ENCODE peak calls at places on chromosome X, in four cellular contexts. One of them, this sample, is unnamed.

GRCh38 chrX:14497184-14497666 is 32.1 kb upstream of the GLRA2 start:
- DNase-seq in spleen: no peak
- DNase-seq in stomach: no peak
- DNase-seq in A549: no peak
- DNase-seq in this sample: no peak

GRCh38 chrX:130771230-130771629 is 131.8 kb downstream of the ENOX2 start:
- DNase-seq in spleen: no peak
- DNase-seq in A549: no peak
- DNase-seq in stomach: no peak
- DNase-seq in this sample: no peak

GRCh38 chrX:39633293-39633692 is 464.5 kb downstream of the BCOR start:
- DNase-seq in A549: no peak
- DNase-seq in stomach: no peak
- DNase-seq in spleen: no peak
- DNase-seq in this sample: no peak

GRCh38 chrX:75076429-75076828 is 79.7 kb downstream of the ABCB7 start:
- DNase-seq in spleen: no peak
- DNase-seq in stomach: no peak
- DNase-seq in A549: no peak
- DNase-seq in this sample: no peak

GRCh38 chrX:39854772-39855747 is 242.7 kb downstream of the BCOR start:
- DNase-seq in spleen: no peak
- DNase-seq in stomach: no peak
- DNase-seq in A549: no peak
- DNase-seq in this sample: no peak

GRCh38 chrX:23736030-23736429 is 7.0 kb downstream of the ACOT9 start:
- DNase-seq in spleen: no peak
- DNase-seq in A549: no peak
- DNase-seq in stomach: no peak
- DNase-seq in this sample: no peak

GRCh38 chrX:39456894-39457600 is 640.7 kb downstream of the BCOR start:
- DNase-seq in spleen: no peak
- DNase-seq in stomach: no peak
- DNase-seq in A549: no peak
- DNase-seq in this sample: no peak

GRCh38 chrX:53354669-53355068 is 67.8 kb downstream of the SMC1A start:
- DNase-seq in A549: peak; percentile 9
- DNase-seq in stomach: no peak
- DNase-seq in spleen: no peak
- DNase-seq in this sample: no peak

GRCh38 chrX:37802028-37802427 is 22.2 kb downstream of the CYBB start:
- DNase-seq in A549: no peak
- DNase-seq in spleen: no peak
- DNase-seq in stomach: no peak
- DNase-seq in this sample: no peak

GRCh38 chrX:26649534-26649933 is 433.6 kb downstream of the MAGEB5 start:
- DNase-seq in stomach: no peak
- DNase-seq in A549: peak; percentile 35
- DNase-seq in spleen: no peak
- DNase-seq in this sample: no peak

GRCh38 chrX:106168107-106168506 is at the start of gene PWWP3B:
- DNase-seq in stomach: peak; percentile 65
- DNase-seq in spleen: no peak
- DNase-seq in A549: peak; percentile 6
- DNase-seq in this sample: no peak

GRCh38 chrX:19388741-19389140 is 45.0 kb downstream of the PDHA1 start:
- DNase-seq in spleen: no peak
- DNase-seq in stomach: no peak
- DNase-seq in A549: no peak
- DNase-seq in this sample: no peak

GRCh38 chrX:55142919-55143310 is 54.1 kb downstream of the PAGE2 start:
- DNase-seq in A549: no peak
- DNase-seq in stomach: no peak
- DNase-seq in spleen: no peak
- DNase-seq in this sample: no peak

GRCh38 chrX:150361777-150362351 is 1.3 kb upstream of the MAMLD1 start:
- DNase-seq in stomach: no peak
- DNase-seq in A549: peak; percentile 28
- DNase-seq in spleen: peak; percentile 79
- DNase-seq in this sample: peak; percentile 66
- H3K4me3 ChIP-seq in stomach: peak overlapping the region; percentile 67
- H3K4me3 ChIP-seq in A549: peak overlapping the region; percentile 66
- H3K4me3 ChIP-seq in spleen: peak overlapping the region; percentile 54
- H3K4me3 ChIP-seq in this sample: peak overlapping the region; percentile 65

GRCh38 chrX:107712231-107713204 is 63.1 kb downstream of the TSC22D3 start:
- DNase-seq in spleen: peak; percentile 45
- DNase-seq in A549: no peak
- DNase-seq in stomach: no peak
- DNase-seq in this sample: no peak

GRCh38 chrX:107714196-107714811 is 61.3 kb downstream of the TSC22D3 start:
- DNase-seq in A549: no peak
- DNase-seq in stomach: no peak
- DNase-seq in spleen: peak; percentile 71
- DNase-seq in this sample: peak; percentile 8

GRCh38 chrX:107711521-107712041 is 64.0 kb downstream of the TSC22D3 start:
- DNase-seq in A549: no peak
- DNase-seq in spleen: peak; percentile 57
- DNase-seq in stomach: no peak
- DNase-seq in this sample: peak; percentile 15

GRCh38 chrX:107715331-107716044 is 60.1 kb downstream of the TSC22D3 start:
- DNase-seq in stomach: no peak
- DNase-seq in A549: no peak
- DNase-seq in spleen: peak; percentile 78
- DNase-seq in this sample: no peak

DNA sequence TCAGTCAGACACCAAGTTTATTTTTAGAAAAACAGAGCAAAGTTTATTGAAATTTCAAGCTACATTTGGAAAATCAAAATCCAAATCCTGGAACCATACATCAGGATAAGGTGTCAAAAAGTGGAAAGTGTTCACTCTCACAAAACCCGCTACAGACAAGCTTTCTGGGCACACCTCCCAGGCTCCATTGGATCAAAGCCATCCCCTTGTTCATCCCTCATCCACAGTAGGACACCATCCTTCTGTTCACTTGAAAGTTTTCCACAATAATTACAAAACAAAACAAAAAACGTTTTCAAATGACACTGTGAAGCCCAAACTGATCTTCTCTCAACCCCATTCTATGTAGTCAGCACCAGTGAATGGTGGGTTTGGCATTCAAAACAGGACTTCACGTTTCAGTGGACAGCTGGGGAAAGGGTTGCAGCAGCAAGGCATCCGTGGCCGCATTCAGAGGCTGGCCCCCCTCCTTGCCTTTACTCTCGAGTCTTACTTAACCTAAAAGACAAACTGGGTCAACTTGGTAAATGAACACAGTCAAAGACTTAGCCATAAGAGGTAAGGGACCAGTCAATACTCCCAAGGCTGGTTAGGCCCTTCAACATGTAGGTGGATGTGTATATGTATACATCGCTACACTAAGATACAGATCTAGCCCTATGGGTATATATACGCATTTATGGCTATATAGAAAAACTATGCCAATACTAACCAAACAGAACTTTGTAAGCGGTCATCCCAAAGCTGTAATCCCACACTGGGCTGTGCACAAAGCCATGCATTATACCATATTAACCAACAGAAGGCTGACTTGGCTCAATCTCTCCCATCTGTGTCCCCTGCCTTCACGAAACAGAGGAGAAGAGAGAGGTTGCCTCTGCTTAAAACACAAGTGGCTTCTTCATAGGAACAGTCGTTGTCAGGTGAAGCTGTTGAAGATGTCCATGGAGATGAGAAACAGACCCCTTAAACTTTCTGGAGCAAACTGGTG is 62.1 kb downstream of the TSC22D3 start:
- DNase-seq in spleen: peak; percentile 71
- DNase-seq in A549: no peak
- DNase-seq in stomach: no peak
- DNase-seq in this sample: no peak
- H3K4me1 ChIP-seq in spleen: peaks cover 12% of the 10 kb centered on the region
- H3K4me1 ChIP-seq in A549: peaks cover 48% of the 10 kb centered on the region
- H3K4me1 ChIP-seq in stomach: peaks cover 46% of the 10 kb centered on the region
- H3K4me1 ChIP-seq in this sample: no peaks in the 10 kb centered on the region

DNA sequence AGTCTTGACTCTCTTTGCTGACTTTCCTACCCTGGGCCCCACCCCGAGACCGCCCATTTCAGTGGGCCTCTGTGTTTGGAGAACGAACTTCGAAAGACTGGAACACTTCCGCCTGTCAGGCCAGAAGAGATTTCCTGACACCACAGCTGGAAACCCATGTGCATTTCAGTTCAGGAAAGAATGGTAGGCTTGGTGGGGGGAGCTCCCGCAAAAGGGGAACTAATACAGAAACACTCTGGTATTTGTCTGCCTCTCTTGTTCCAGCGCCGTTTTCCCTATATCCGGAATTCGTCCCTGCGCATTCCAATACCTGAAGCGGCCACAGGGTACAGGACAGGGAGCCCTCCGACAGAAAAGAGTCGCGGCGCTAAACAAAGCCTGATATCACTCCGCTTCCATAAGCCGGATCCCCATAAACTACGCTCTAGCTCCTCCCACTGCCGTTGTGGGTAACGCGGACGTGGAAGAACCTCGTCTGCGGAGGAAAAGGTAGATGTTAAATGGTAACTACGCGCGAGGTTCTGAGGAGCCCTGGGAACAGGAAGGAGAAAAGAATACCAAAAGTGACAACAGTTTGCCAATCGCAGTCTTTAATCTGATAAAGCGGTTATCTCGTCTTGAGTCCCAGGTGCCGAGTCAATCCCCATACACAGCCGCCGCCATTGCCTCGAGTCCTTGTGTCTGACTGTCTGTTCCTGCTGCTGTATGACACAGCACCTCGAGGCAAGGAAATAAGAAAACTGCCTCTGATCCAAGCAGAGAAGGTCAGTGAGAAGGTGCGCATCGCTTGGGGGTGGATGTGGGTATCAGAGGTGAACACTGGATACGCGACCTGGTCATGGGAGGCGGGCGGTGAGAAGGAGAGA is at the start of gene ARMCX5:
- DNase-seq in stomach: peak; percentile 77
- DNase-seq in A549: peak; percentile 94
- DNase-seq in spleen: peak; percentile 84
- DNase-seq in this sample: peak; percentile 58
- TF ChIP-seq POLR2A in stomach: no peak
- TF ChIP-seq POLR2A in A549: peak; percentile 80
- TF ChIP-seq POLR2A in spleen: no peak
- TF ChIP-seq POLR2A in this sample: peak; percentile 66

GRCh38 chrX:45767021-45767491 is 566.4 kb upstream of the DIPK2B start:
- DNase-seq in stomach: no peak
- DNase-seq in spleen: no peak
- DNase-seq in A549: peak; percentile 30
- DNase-seq in this sample: no peak
- H3K4me3 ChIP-seq in stomach: peak overlapping the region; percentile 38
- H3K4me3 ChIP-seq in spleen: peak overlapping the region; percentile 35
- H3K4me3 ChIP-seq in A549: peak overlapping the region; percentile 42
- H3K4me3 ChIP-seq in this sample: no peak overlapping the region

GRCh38 chrX:15607067-15607466 is 6.3 kb upstream of the ACE2 start:
- DNase-seq in spleen: no peak
- DNase-seq in stomach: peak; percentile 27
- DNase-seq in A549: no peak
- DNase-seq in this sample: no peak

GRCh38 chrX:15602761-15603160 is 2.0 kb upstream of the ACE2 start:
- DNase-seq in stomach: no peak
- DNase-seq in A549: no peak
- DNase-seq in spleen: no peak
- DNase-seq in this sample: no peak

GRCh38 chrX:15605233-15605632 is 4.5 kb upstream of the ACE2 start:
- DNase-seq in A549: no peak
- DNase-seq in stomach: no peak
- DNase-seq in spleen: no peak
- DNase-seq in this sample: no peak

GRCh38 chrX:15601932-15602331 is 1.2 kb upstream of the ACE2 start:
- DNase-seq in A549: no peak
- DNase-seq in spleen: no peak
- DNase-seq in stomach: no peak
- DNase-seq in this sample: no peak

GRCh38 chrX:15606064-15606590 is 5.4 kb upstream of the ACE2 start:
- DNase-seq in spleen: no peak
- DNase-seq in A549: no peak
- DNase-seq in stomach: no peak
- DNase-seq in this sample: no peak
- H3K4me1 ChIP-seq in spleen: no peaks in the 10 kb centered on the region
- H3K4me1 ChIP-seq in A549: no peaks in the 10 kb centered on the region
- H3K4me1 ChIP-seq in stomach: peaks cover 6% of the 10 kb centered on the region
- H3K4me1 ChIP-seq in this sample: no peaks in the 10 kb centered on the region

GRCh38 chrX:135520553-135521404 is at the start of gene INTS6L:
- DNase-seq in A549: peak; percentile 23
- DNase-seq in spleen: peak; percentile 95
- DNase-seq in stomach: peak; percentile 87
- DNase-seq in this sample: peak; percentile 79
- TF ChIP-seq POLR2A in A549: no peak
- TF ChIP-seq POLR2A in spleen: peak; percentile 97
- TF ChIP-seq POLR2A in stomach: no peak
- TF ChIP-seq POLR2A in this sample: peak; percentile 84

GRCh38 chrX:88612870-88613329 is 134.1 kb upstream of the CPXCR1 start:
- DNase-seq in spleen: no peak
- DNase-seq in stomach: no peak
- DNase-seq in A549: no peak
- DNase-seq in this sample: no peak
- H3K4me3 ChIP-seq in spleen: no peak overlapping the region
- H3K4me3 ChIP-seq in stomach: no peak overlapping the region
- H3K4me3 ChIP-seq in A549: no peak overlapping the region
- H3K4me3 ChIP-seq in this sample: no peak overlapping the region

GRCh38 chrX:132483523-132483922 is 5.3 kb downstream of the MBNL3 start:
- DNase-seq in spleen: no peak
- DNase-seq in A549: no peak
- DNase-seq in stomach: no peak
- DNase-seq in this sample: no peak
- H3K4me1 ChIP-seq in spleen: peaks cover 32% of the 10 kb centered on the region
- H3K4me1 ChIP-seq in A549: no peaks in the 10 kb centered on the region
- H3K4me1 ChIP-seq in stomach: peaks cover 82% of the 10 kb centered on the region
- H3K4me1 ChIP-seq in this sample: peaks cover 5% of the 10 kb centered on the region

DNA sequence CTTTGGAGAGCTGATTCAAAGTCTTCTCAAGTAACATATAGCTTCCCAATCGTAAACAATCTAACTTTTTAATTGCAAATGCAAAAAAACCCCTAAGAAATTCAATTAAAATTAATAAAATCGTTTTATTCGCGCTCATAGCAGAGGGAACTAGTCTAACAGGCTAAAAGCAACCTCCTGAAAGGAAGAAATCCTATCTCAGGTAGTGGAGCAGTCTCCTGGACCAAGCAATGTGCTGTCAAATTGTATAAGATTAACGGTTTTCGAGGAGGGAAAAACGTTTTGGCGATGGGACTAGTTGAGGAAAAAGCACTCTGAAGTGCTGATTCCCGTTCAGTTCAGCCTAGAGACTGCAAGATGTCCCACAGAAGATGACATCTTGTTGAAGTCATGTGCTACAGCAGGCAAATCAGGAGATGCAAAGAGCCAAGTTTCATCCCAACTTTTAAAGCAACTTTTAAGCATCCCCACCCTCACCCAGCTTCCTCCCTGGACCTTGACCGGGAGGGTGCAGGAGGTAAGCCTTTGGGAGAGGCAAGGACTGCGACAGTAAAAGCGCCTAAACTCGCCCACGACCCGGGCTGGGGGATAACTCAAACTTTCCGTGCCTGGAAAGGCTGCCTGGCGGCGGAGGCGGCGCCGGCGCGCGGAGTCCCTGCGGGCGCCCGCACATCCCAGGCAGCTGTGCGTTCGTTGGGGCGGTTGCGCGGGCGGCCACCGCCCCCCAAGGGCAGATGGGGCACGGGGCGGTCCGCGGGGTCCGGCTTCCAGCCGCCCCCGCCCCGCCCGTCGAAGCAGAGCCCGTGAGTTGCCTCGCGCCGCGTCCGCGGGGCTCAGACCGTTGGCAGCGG is 784 bp downstream of the MAP7D3 start:
- DNase-seq in spleen: no peak
- DNase-seq in A549: peak; percentile 27
- DNase-seq in stomach: no peak
- DNase-seq in this sample: no peak
- TF ChIP-seq POLR2A in spleen: no peak
- TF ChIP-seq POLR2A in A549: no peak
- TF ChIP-seq POLR2A in stomach: no peak
- TF ChIP-seq POLR2A in this sample: no peak